ENCODE peak calls at places on chromosomes 6 and 20, in ten cellular contexts. G is mesenchymal stem cell; B is prostate gland; M is stomach; P is brain microvascular endothelial cell; D is lung; U is IMR-90; K is CD8-positive, alpha-beta memory T cell; E is hepatocyte; Q is aorta. T is an unnamed sample.

GRCh38 chr6:1029196-1029595 is 282.7 kb upstream of the FOXQ1 start:
- DNase-seq in G (no peak), B (no peak), M (no peak), P (no peak), D (peak), U (no peak), K (no peak), E (no peak), Q (no peak), T (no peak)

GRCh38 chr20:41213150-41213820 is 75.9 kb downstream of the PLCG1 start:
- DNase-seq in G (peak), B (no peak), M (no peak), P (peak), D (no peak), U (peak), K (no peak), E (no peak), Q (no peak), T (no peak)

GRCh38 chr6:33875141-33875581 is 71.4 kb upstream of the MLN start:
- DNase-seq in G (no peak), B (no peak), M (no peak), P (no peak), D (no peak), U (no peak), K (no peak), E (no peak), Q (no peak), T (no peak)

GRCh38 chr20:32040142-32040953 is 11.7 kb upstream of the HCK start:
- DNase-seq in G (no peak), B (peak), M (no peak), P (no peak), D (peak), U (no peak), K (no peak), E (no peak), Q (no peak), T (no peak)

GRCh38 chr20:3071610-3072529 is at the start of gene OXT:
- DNase-seq in G (no peak), B (peak), M (no peak), P (no peak), D (no peak), U (no peak), K (peak), E (peak), Q (peak), T (no peak)

GRCh38 chr6:15479761-15480160 is 183.1 kb downstream of the DTNBP1 start:
- DNase-seq in G (no peak), B (no peak), M (no peak), P (no peak), D (no peak), U (no peak), K (no peak), E (no peak), Q (no peak), T (no peak)

GRCh38 chr20:58706150-58706892 is 13.7 kb downstream of the NPEPL1 start:
- DNase-seq in G (no peak), B (no peak), M (no peak), P (no peak), D (no peak), U (no peak), K (no peak), E (no peak), Q (peak), T (no peak)

GRCh38 chr6:10303806-10304520 is 110.9 kb downstream of the TFAP2A start:
- DNase-seq in G (no peak), B (no peak), M (no peak), P (no peak), D (no peak), U (no peak), K (no peak), E (no peak), Q (no peak), T (no peak)

GRCh38 chr6:99879431-99879830 is 114.6 kb downstream of the MCHR2 start:
- DNase-seq in G (no peak), B (no peak), M (no peak), P (no peak), D (no peak), U (no peak), K (no peak), E (no peak), Q (no peak), T (no peak)

GRCh38 chr20:58021481-58021880 is 207.0 kb downstream of the ANKRD60 start:
- DNase-seq in G (no peak), B (no peak), M (no peak), P (no peak), D (no peak), U (no peak), K (no peak), E (no peak), Q (peak), T (no peak)

GRCh38 chr6:88368071-88368787 is 202.1 kb upstream of the CNR1 start:
- DNase-seq in G (peak), B (no peak), M (no peak), P (peak), D (no peak), U (no peak), K (no peak), E (no peak), Q (no peak), T (no peak)

GRCh38 chr6:44064089-44064947 is 62.9 kb downstream of the MRPL14 start:
- DNase-seq in G (peak), B (no peak), M (peak), P (peak), D (peak), U (peak), K (no peak), E (peak), Q (no peak), T (peak)

GRCh38 chr20:62721511-62722197 is 13.0 kb downstream of the NTSR1 start:
- DNase-seq in G (no peak), B (no peak), M (no peak), P (no peak), D (no peak), U (no peak), K (no peak), E (no peak), Q (no peak), T (no peak)

GRCh38 chr6:39829331-39829730 is 37.2 kb downstream of the DAAM2 start:
- DNase-seq in G (no peak), B (no peak), M (no peak), P (no peak), D (no peak), U (no peak), K (no peak), E (no peak), Q (no peak), T (no peak)

GRCh38 chr20:1876217-1876921 is 18.8 kb upstream of the SIRPA start:
- DNase-seq in G (no peak), B (no peak), M (no peak), P (no peak), D (no peak), U (no peak), K (no peak), E (no peak), Q (no peak), T (no peak)

GRCh38 chr20:47354710-47355488 is 1.6 kb downstream of the ZMYND8 start:
- DNase-seq in G (peak), B (no peak), M (no peak), P (no peak), D (no peak), U (peak), K (no peak), E (no peak), Q (no peak), T (no peak)

GRCh38 chr6:135280375-135281136 is 99.4 kb downstream of the MYB start:
- DNase-seq in G (peak), B (no peak), M (no peak), P (no peak), D (no peak), U (peak), K (no peak), E (no peak), Q (no peak), T (peak)

GRCh38 chr20:50597406-50597969 is 87.3 kb downstream of the PTPN1 start:
- DNase-seq in G (no peak), B (no peak), M (peak), P (no peak), D (no peak), U (no peak), K (no peak), E (no peak), Q (no peak), T (no peak)

GRCh38 chr20:50726955-50727791 is 4.2 kb upstream of the PARD6B start:
- DNase-seq in G (peak), B (no peak), M (no peak), P (no peak), D (no peak), U (no peak), K (no peak), E (no peak), Q (no peak), T (no peak)

DNA sequence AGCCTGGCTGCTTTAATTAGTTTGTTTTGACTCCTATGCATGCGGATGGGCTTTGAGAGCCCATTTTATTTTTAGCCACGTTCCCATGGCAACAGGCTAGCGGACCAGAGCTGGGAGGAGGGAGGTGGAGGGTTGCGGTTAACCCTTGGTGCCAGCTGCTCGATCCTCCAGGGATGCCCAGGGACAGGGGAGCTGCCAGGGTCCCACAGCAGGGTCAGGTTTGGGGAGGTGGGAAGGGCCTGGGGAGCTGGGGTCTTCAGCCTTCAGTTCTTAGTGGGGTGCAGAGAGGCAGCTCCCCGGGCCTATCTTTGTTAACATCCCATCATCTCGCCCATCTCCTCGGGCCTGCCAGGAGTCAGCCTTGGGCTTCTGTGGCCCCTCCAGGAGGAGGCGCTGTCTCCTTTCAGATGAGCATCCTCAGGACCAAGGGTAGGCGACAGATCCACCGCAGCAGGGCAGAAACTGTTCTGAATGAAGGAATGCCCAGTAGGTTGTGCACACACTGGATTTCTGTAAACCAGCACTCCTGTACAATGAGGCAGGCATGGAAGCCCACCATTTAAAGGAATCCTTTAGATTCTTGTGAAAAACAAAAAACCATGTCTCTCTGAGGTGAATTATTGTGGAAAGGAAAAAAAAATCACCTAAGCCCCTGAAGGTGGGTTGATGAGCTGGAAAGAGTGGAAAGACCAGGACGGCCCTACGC is 68.5 kb downstream of the RAB44 start:
- DNase-seq in G (peak), B (peak), M (peak), P (peak), D (peak), U (peak), K (peak), E (peak), Q (peak), T (peak)
- H3K4me3 ChIP-seq in G (no peak), B (no peak), M (no peak), P (no peak), D (no peak), U (no peak), K (no peak), E (no peak), Q (no peak), T (no peak)

GRCh38 chr20:14333734-14334133 is 3.7 kb downstream of the FLRT3 start:
- DNase-seq in G (no peak), B (no peak), M (no peak), P (no peak), D (no peak), U (no peak), K (no peak), E (no peak), Q (no peak), T (no peak)

GRCh38 chr20:14334306-14334930 is 3.0 kb downstream of the FLRT3 start:
- DNase-seq in G (peak), B (peak), M (peak), P (peak), D (peak), U (peak), K (no peak), E (peak), Q (no peak), T (peak)

GRCh38 chr20:14335122-14335521 is 2.3 kb downstream of the FLRT3 start:
- DNase-seq in G (no peak), B (no peak), M (no peak), P (no peak), D (no peak), U (no peak), K (no peak), E (no peak), Q (no peak), T (no peak)

GRCh38 chr20:14336667-14337066 is 745 bp downstream of the FLRT3 start:
- DNase-seq in G (peak), B (no peak), M (no peak), P (peak), D (no peak), U (peak), K (no peak), E (peak), Q (no peak), T (no peak)

GRCh38 chr20:14337400-14338171 is at the start of gene FLRT3:
- DNase-seq in G (peak), B (peak), M (peak), P (peak), D (peak), U (peak), K (no peak), E (peak), Q (peak), T (peak)
- H3K27ac ChIP-seq in G (peak), B (peak), M (peak), P (peak), D (no peak), U (peak), K (no peak), E (peak), Q (no peak), T (peak)

DNA sequence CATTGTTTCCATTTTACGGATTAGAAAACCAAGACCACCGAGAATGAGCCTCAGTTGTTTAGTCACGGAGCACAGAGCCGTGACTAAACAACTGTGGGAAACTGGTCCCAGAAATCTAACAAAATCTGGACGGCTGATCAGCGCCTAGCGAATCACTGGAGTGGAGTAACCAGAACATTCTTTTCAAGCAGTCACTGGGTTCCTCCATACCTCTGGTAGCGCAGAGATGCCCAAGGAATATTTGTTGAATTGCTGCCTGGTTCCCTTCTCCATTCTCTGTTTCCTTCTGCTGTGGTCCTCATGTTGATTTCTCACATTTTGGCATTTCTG is 62.0 kb downstream of the GPX5 start:
- DNase-seq in G (peak), B (no peak), M (no peak), P (peak), D (no peak), U (no peak), K (no peak), E (peak), Q (no peak), T (no peak)
- H3K4me3 ChIP-seq in G (no peak), B (peak), M (peak), P (peak), D (peak), U (peak), K (peak), E (peak), Q (no peak), T (peak)

GRCh38 chr20:17850674-17851006 is 118.0 kb downstream of the SNX5 start:
- DNase-seq in G (no peak), B (no peak), M (no peak), P (no peak), D (no peak), U (no peak), K (no peak), E (no peak), Q (no peak), T (no peak)

GRCh38 chr20:17849901-17850673 is 118.5 kb downstream of the SNX5 start:
- DNase-seq in G (peak), B (no peak), M (peak), P (peak), D (peak), U (peak), K (no peak), E (peak), Q (peak), T (peak)

GRCh38 chr20:17848649-17849048 is 119.9 kb downstream of the SNX5 start:
- DNase-seq in G (no peak), B (no peak), M (no peak), P (no peak), D (no peak), U (no peak), K (no peak), E (no peak), Q (no peak), T (no peak)

GRCh38 chr20:17848249-17848648 is 120.3 kb downstream of the SNX5 start:
- DNase-seq in G (no peak), B (no peak), M (no peak), P (no peak), D (no peak), U (no peak), K (no peak), E (no peak), Q (no peak), T (no peak)

GRCh38 chr20:17849111-17849900 is 119.3 kb downstream of the SNX5 start:
- DNase-seq in G (no peak), B (no peak), M (no peak), P (no peak), D (no peak), U (no peak), K (no peak), E (no peak), Q (no peak), T (no peak)
- H3K27ac ChIP-seq in G (peak), B (no peak), M (peak), P (peak), D (no peak), U (peak), K (no peak), E (peak), Q (peak), T (peak)

GRCh38 chr6:24710519-24711303 is 8.2 kb downstream of the C6orf62 start:
- DNase-seq in G (no peak), B (no peak), M (no peak), P (no peak), D (no peak), U (no peak), K (no peak), E (no peak), Q (no peak), T (no peak)
- H3K4me3 ChIP-seq in G (no peak), B (no peak), M (no peak), P (no peak), D (no peak), U (no peak), K (no peak), E (no peak), Q (no peak), T (no peak)

GRCh38 chr6:106077170-106077569 is 9.0 kb upstream of the PRDM1 start:
- DNase-seq in G (peak), B (no peak), M (no peak), P (no peak), D (no peak), U (peak), K (no peak), E (no peak), Q (no peak), T (no peak)
- H3K27ac ChIP-seq in G (no peak), B (no peak), M (no peak), P (no peak), D (no peak), U (no peak), K (no peak), E (no peak), Q (no peak), T (no peak)

GRCh38 chr6:31558318-31558625 is 10.9 kb downstream of the NFKBIL1 start:
- DNase-seq in G (no peak), B (no peak), M (no peak), P (no peak), D (no peak), U (no peak), K (no peak), E (no peak), Q (no peak), T (no peak)

GRCh38 chr6:31559958-31560696 is 12.0 kb upstream of the LTA start:
- DNase-seq in G (peak), B (no peak), M (no peak), P (peak), D (peak), U (peak), K (peak), E (peak), Q (peak), T (no peak)

GRCh38 chr6:31558631-31559500 is 11.5 kb downstream of the NFKBIL1 start:
- DNase-seq in G (peak), B (no peak), M (no peak), P (no peak), D (peak), U (no peak), K (peak), E (no peak), Q (no peak), T (no peak)

GRCh38 chr6:31560697-31561058 is 11.4 kb upstream of the LTA start:
- DNase-seq in G (no peak), B (no peak), M (no peak), P (no peak), D (no peak), U (no peak), K (no peak), E (no peak), Q (no peak), T (no peak)

GRCh38 chr6:31559606-31559957 is 12.2 kb downstream of the NFKBIL1 start:
- DNase-seq in G (no peak), B (no peak), M (no peak), P (no peak), D (no peak), U (no peak), K (no peak), E (no peak), Q (no peak), T (no peak)
- H3K4me3 ChIP-seq in G (no peak), B (no peak), M (no peak), P (no peak), D (no peak), U (no peak), K (peak), E (no peak), Q (no peak), T (no peak)